ENCODE peak calls at places on chromosome 4, in four cellular contexts. T, Q, W and S are unnamed samples.

GRCh38 chr4:16642897-16643296 is 255.5 kb downstream of the LDB2 start:
- DNase-seq in T (no peak), W (no peak), Q (no peak), S (no peak)

GRCh38 chr4:187685247-187685646 is 310.3 kb upstream of the ZFP42 start:
- DNase-seq in W (no peak), T (no peak), Q (no peak), S (no peak)

GRCh38 chr4:1415681-1415981 is 9.4 kb upstream of the NKX1-1 start:
- DNase-seq in Q (no peak), W (no peak), T (peak), S (no peak)

GRCh38 chr4:82360298-82361177 is 13.3 kb downstream of the HNRNPD start:
- DNase-seq in W (no peak), T (no peak), Q (no peak), S (no peak)

GRCh38 chr4:60344908-60345307 is 855.2 kb upstream of the ADGRL3 start:
- DNase-seq in Q (no peak), T (no peak), W (no peak), S (no peak)

GRCh38 chr4:102438873-102439614 is 62.1 kb upstream of the NFKB1 start:
- DNase-seq in Q (peak), T (peak), W (no peak), S (no peak)

GRCh38 chr4:2254665-2255500 is 7.0 kb downstream of the MXD4 start:
- DNase-seq in Q (no peak), T (peak), W (no peak), S (no peak)

GRCh38 chr4:128751354-128751753 is 58.1 kb upstream of the JADE1 start:
- DNase-seq in W (no peak), T (no peak), Q (no peak), S (no peak)

GRCh38 chr4:150181536-150181935 is 103.3 kb downstream of the DCLK2 start:
- DNase-seq in Q (no peak), W (no peak), T (peak), S (no peak)

GRCh38 chr4:120829113-120829831 is 93.3 kb downstream of the PRDM5 start:
- DNase-seq in T (no peak), W (no peak), Q (peak), S (no peak)

GRCh38 chr4:77861500-77861899 is 1.1 kb upstream of the MRPL1 start:
- DNase-seq in Q (no peak), T (no peak), W (no peak), S (no peak)

GRCh38 chr4:135277116-135277979 is 1075.8 kb upstream of the PABPC4L start:
- DNase-seq in T (no peak), W (no peak), Q (no peak), S (no peak)

GRCh38 chr4:7725951-7726350 is 213.7 kb downstream of the AFAP1 start:
- DNase-seq in T (peak), Q (no peak), W (no peak), S (no peak)

GRCh38 chr4:15295421-15296162 is 132.2 kb upstream of the C1QTNF7 start:
- DNase-seq in Q (peak), W (no peak), T (no peak), S (no peak)

GRCh38 chr4:70915048-70915815 is 13.1 kb downstream of the MOB1B start:
- DNase-seq in Q (no peak), T (no peak), W (no peak), S (no peak)

GRCh38 chr4:119025916-119026661 is 109.5 kb upstream of the MYOZ2 start:
- DNase-seq in T (no peak), Q (no peak), W (no peak), S (peak)

GRCh38 chr4:6324999-6325790 is 55.5 kb downstream of the WFS1 start:
- DNase-seq in T (peak), Q (no peak), W (no peak), S (peak)

GRCh38 chr4:6907658-6908191 is 1.9 kb upstream of the TBC1D14 start:
- DNase-seq in W (no peak), T (peak), Q (no peak), S (no peak)

GRCh38 chr4:24369630-24370029 is 214.7 kb downstream of the DHX15 start:
- DNase-seq in W (no peak), T (no peak), Q (no peak), S (no peak)

GRCh38 chr4:132809298-132810032 is 339.6 kb upstream of the PCDH10 start:
- DNase-seq in T (no peak), Q (no peak), W (no peak), S (no peak)

GRCh38 chr4:139223682-139224317 is 46.8 kb upstream of the ELF2 start:
- DNase-seq in W (no peak), T (peak), Q (no peak), S (no peak)

GRCh38 chr4:165505991-165506779 is 127.4 kb downstream of the CPE start:
- DNase-seq in W (no peak), T (no peak), Q (no peak), S (no peak)

GRCh38 chr4:60403986-60404385 is 796.1 kb upstream of the ADGRL3 start:
- DNase-seq in W (no peak), Q (no peak), T (no peak), S (no peak)

GRCh38 chr4:108166038-108166437 is 2.7 kb downstream of the LEF1 start:
- DNase-seq in Q (no peak), W (no peak), T (no peak), S (no peak)

GRCh38 chr4:81032174-81032551 is 1.7 kb downstream of the BMP3 start:
- DNase-seq in Q (no peak), T (no peak), W (no peak), S (no peak)

GRCh38 chr4:182548156-182548555 is 305.0 kb downstream of the TENM3 start:
- DNase-seq in Q (no peak), W (no peak), T (no peak), S (no peak)